ENCODE peak calls at places on chromosomes 6 and 20, in six cellular contexts. W, Y, C, U, I and S are unnamed samples.

GRCh38 chr20:34541264-34541901 is 17.1 kb upstream of the MAP1LC3A start:
- DNase-seq in W (no peak), Y (no peak), C (no peak), U (no peak), I (no peak), S (no peak)

GRCh38 chr6:92479821-92480220 is 939.5 kb downstream of the EPHA7 start:
- DNase-seq in W (no peak), Y (no peak), C (no peak), U (no peak), I (no peak), S (peak)

GRCh38 chr6:151088599-151088935 is 151.2 kb upstream of the AKAP12 start:
- DNase-seq in W (no peak), Y (no peak), C (no peak), U (no peak), I (no peak), S (no peak)

GRCh38 chr20:2619961-2620595 is 32.4 kb upstream of the NOP56 start:
- DNase-seq in W (no peak), Y (peak), C (no peak), U (no peak), I (no peak), S (no peak)

GRCh38 chr6:25916789-25917490 is 13.6 kb downstream of the SLC17A2 start:
- DNase-seq in W (no peak), Y (no peak), C (no peak), U (no peak), I (no peak), S (no peak)

GRCh38 chr20:61786230-61786629 is 279.5 kb downstream of the TAF4 start:
- DNase-seq in W (no peak), Y (no peak), C (no peak), U (no peak), I (no peak), S (no peak)

GRCh38 chr6:132712366-132712765 is 1.5 kb downstream of the VNN1 start:
- DNase-seq in W (no peak), Y (no peak), C (no peak), U (no peak), I (no peak), S (peak)

GRCh38 chr6:33374359-33374910 is 17.2 kb upstream of the KIFC1 start:
- DNase-seq in W (no peak), Y (peak), C (no peak), U (no peak), I (no peak), S (no peak)

GRCh38 chr20:35270021-35270902 is 7.7 kb downstream of the MMP24OS start:
- DNase-seq in W (no peak), Y (no peak), C (no peak), U (no peak), I (no peak), S (no peak)

GRCh38 chr20:37903317-37904007 is 535 bp downstream of the VSTM2L start:
- DNase-seq in W (no peak), Y (no peak), C (no peak), U (no peak), I (no peak), S (no peak)

GRCh38 chr6:36339156-36339555 is 2.5 kb upstream of the BNIP5 start:
- DNase-seq in W (no peak), Y (no peak), C (no peak), U (no peak), I (peak), S (no peak)

GRCh38 chr6:33771342-33772113 is 17.4 kb downstream of the LEMD2 start:
- DNase-seq in W (no peak), Y (peak), C (peak), U (peak), I (peak), S (peak)

GRCh38 chr20:41408131-41408789 is 41.6 kb upstream of the EMILIN3 start:
- DNase-seq in W (no peak), Y (no peak), C (no peak), U (no peak), I (no peak), S (no peak)

GRCh38 chr6:27541932-27542297 is 69.0 kb upstream of the ZNF184 start:
- DNase-seq in W (no peak), Y (no peak), C (no peak), U (no peak), I (no peak), S (no peak)

GRCh38 chr6:96235927-96236326 is 220.2 kb downstream of the FUT9 start:
- DNase-seq in W (no peak), Y (no peak), C (no peak), U (no peak), I (no peak), S (no peak)

GRCh38 chr20:17077030-17077429 is 149.8 kb upstream of the PCSK2 start:
- DNase-seq in W (no peak), Y (no peak), C (no peak), U (no peak), I (no peak), S (no peak)

GRCh38 chr20:18224968-18225568 is 63.3 kb upstream of the ZNF133 start:
- DNase-seq in W (no peak), Y (peak), C (peak), U (peak), I (no peak), S (peak)

GRCh38 chr20:542777-543368 is 717 bp downstream of the CSNK2A1 start:
- DNase-seq in W (no peak), Y (no peak), C (no peak), U (peak), I (peak), S (no peak)

GRCh38 chr20:48770700-48771099 is 57.1 kb downstream of the PREX1 start:
- DNase-seq in W (no peak), Y (no peak), C (no peak), U (no peak), I (no peak), S (no peak)

GRCh38 chr6:24752503-24752902 is 22.2 kb upstream of the GMNN start:
- DNase-seq in W (no peak), Y (no peak), C (no peak), U (no peak), I (no peak), S (no peak)

GRCh38 chr20:59082077-59082740 is 39.6 kb upstream of the PRELID3B start:
- DNase-seq in W (no peak), Y (peak), C (no peak), U (no peak), I (no peak), S (peak)

GRCh38 chr6:161422710-161423109 is 148.8 kb upstream of the AGPAT4 start:
- DNase-seq in W (no peak), Y (no peak), C (no peak), U (no peak), I (no peak), S (peak)

GRCh38 chr6:158755636-158756035 is 63.5 kb downstream of the EZR start:
- DNase-seq in W (no peak), Y (no peak), C (no peak), U (no peak), I (no peak), S (no peak)

GRCh38 chr6:45900808-45901752 is 114.6 kb downstream of the CLIC5 start:
- DNase-seq in W (no peak), Y (peak), C (no peak), U (no peak), I (no peak), S (no peak)

GRCh38 chr20:41607791-41608190 is 10.4 kb downstream of the CHD6 start:
- DNase-seq in W (no peak), Y (no peak), C (no peak), U (no peak), I (no peak), S (no peak)

GRCh38 chr6:170455335-170455979 is 97.7 kb downstream of the PSMB1 start:
- DNase-seq in W (no peak), Y (no peak), C (no peak), U (no peak), I (no peak), S (no peak)

GRCh38 chr20:23298155-23298554 is 52.4 kb upstream of the NXT1 start:
- DNase-seq in W (no peak), Y (no peak), C (no peak), U (no peak), I (no peak), S (no peak)

GRCh38 chr6:142322504-142323198 is 20.8 kb downstream of the ADGRG6 start:
- DNase-seq in W (no peak), Y (peak), C (no peak), U (no peak), I (no peak), S (no peak)

GRCh38 chr6:54086439-54086838 is 24.8 kb upstream of the MLIP start:
- DNase-seq in W (no peak), Y (no peak), C (no peak), U (no peak), I (no peak), S (no peak)

GRCh38 chr6:74334722-74335121 is 638.7 kb downstream of the CD109 start:
- DNase-seq in W (no peak), Y (no peak), C (no peak), U (no peak), I (no peak), S (no peak)

GRCh38 chr6:74333406-74333805 is 637.4 kb downstream of the CD109 start:
- DNase-seq in W (no peak), Y (peak), C (no peak), U (no peak), I (no peak), S (peak)
- H3K4me3 ChIP-seq in W (no peak), Y (no peak), C (no peak), U (no peak), I (no peak), S (no peak)

GRCh38 chr6:75501756-75502155 is 8.2 kb upstream of the FILIP1 start:
- DNase-seq in W (no peak), Y (no peak), C (no peak), U (no peak), I (no peak), S (no peak)

GRCh38 chr6:75502884-75503283 is 9.3 kb upstream of the FILIP1 start:
- DNase-seq in W (no peak), Y (no peak), C (no peak), U (no peak), I (no peak), S (no peak)

GRCh38 chr6:75503291-75503690 is 9.7 kb upstream of the FILIP1 start:
- DNase-seq in W (no peak), Y (no peak), C (no peak), U (no peak), I (no peak), S (peak)

GRCh38 chr6:75505426-75505825 is 11.8 kb upstream of the FILIP1 start:
- DNase-seq in W (no peak), Y (no peak), C (no peak), U (no peak), I (no peak), S (no peak)

GRCh38 chr6:75504902-75505233 is 11.3 kb upstream of the FILIP1 start:
- DNase-seq in W (no peak), Y (peak), C (no peak), U (no peak), I (no peak), S (peak)
- TF ChIP-seq CTCF in W (peak), Y (peak), C (no peak), U (no peak), I (no peak), S (peak)

DNA sequence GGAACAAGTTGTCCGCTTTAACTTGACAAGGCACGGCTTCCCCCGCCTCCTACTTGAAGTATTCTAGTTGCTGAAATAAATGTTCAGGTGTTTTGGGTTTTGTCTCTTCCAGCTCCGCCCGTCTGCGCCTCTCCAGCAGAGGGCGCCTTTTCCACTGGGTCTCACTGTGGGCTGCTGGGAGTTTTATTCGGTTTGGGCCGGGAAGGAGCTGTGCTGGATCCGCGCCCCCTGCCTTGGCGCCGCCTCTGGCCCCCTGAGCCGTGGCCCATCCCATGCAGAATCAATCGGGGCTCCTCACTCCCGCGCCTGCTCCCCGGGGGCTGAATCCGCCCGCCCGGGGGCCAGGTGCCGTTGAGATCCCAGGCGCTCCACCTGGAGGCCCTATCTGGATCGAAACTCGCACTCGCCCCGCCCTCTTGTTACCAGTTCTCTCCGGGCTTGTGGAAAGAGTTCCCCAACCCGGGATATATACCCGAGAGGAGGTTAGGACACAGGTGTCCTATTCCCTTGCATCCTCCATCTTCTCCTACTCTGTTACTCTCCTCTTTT is 51.0 kb upstream of the TCF21 start:
- DNase-seq in W (no peak), Y (peak), C (peak), U (no peak), I (peak), S (peak)
- H3K4me3 ChIP-seq in W (peak), Y (peak), C (peak), U (no peak), I (peak), S (peak)

DNA sequence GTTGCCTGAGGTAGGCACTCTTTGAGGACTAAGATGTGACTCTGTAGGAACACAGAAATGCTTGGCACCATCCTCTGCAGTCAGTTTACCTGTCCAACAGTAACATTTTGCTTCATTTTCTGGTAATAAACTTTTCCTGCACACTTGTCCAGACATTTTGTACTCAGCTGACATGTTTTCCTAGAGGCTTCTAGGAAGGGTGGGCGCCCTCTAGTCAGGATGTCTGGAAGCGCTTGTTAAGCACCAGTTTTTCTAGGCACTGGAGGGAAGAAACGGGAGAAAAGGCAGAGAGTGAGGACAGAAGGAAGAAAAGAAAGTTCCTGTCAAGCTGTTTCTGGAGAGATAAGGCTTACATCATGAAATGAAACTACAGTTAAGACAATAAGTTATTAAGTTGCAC is 42.5 kb upstream of the TNFRSF21 start:
- DNase-seq in W (no peak), Y (no peak), C (no peak), U (no peak), I (no peak), S (peak)
- TF ChIP-seq CTCF in W (no peak), Y (peak), C (no peak), U (no peak), I (no peak), S (peak)

DNA sequence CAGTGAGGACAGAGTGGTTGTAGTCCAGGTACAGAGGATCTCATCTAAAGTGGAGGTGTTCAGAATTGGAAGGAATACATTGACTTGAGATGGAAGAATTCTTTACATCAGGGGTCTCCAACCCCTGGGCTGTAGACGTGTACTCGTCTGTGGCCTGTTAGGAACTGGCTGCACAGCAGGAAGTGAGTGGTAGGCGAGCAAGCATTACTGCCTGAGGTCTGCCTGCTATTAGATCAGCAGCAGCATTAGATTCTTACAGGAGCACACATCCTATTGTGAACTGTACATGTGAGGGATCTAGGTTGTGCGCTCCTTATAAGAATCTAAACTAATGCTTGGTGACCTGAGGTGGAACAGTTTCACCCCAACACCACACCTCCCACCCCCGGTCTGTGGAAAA is 121.1 kb downstream of the CDKAL1 start:
- DNase-seq in W (no peak), Y (no peak), C (no peak), U (no peak), I (no peak), S (no peak)
- H3K4me3 ChIP-seq in W (no peak), Y (no peak), C (no peak), U (no peak), I (no peak), S (no peak)

DNA sequence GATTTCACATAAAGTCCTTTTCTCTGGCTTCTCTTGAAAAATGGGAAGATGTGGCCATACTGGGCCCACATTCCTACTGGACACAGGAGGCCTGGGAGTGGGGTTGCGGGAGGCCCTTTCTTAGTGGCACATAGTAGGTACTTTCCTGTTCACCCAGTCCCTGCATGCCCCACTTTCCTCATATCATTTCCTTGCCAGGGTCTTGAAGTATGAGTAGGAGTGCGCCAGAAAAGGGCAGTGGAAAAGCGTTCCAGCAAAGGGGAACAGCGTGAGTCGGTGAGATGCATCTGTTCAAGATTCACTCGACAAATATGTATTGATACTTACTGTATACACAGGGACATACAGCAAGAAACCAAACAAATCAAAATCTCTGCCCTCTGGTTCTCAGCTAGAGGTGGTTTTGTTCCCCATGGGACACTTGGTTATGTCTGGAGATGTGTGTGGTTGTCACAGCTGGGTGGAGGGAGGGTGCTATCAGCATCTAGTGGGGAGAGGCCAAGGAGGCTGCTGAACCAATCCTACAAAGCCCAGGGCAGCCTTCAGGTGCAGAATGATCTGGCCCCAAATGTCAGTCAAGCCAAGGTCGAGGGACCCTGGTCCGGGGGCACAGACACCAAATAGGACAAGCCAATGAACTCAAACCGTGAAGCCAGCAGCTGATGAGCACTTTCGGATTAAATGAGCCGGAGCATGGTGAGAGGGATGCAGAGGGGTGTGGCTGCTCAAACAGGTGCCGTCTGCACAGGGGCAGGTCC is 151.4 kb downstream of the CEBPB start:
- DNase-seq in W (no peak), Y (no peak), C (no peak), U (no peak), I (no peak), S (no peak)
- TF ChIP-seq CTCF in W (no peak), Y (no peak), C (no peak), U (no peak), I (no peak), S (no peak)

GRCh38 chr6:105618247-105618646 is 215.4 kb upstream of the PREP start:
- DNase-seq in W (no peak), Y (no peak), C (no peak), U (no peak), I (no peak), S (no peak)
- H3K4me3 ChIP-seq in W (no peak), Y (no peak), C (no peak), U (no peak), I (no peak), S (no peak)

GRCh38 chr6:29071831-29072723 is 15.0 kb downstream of the OR2B3 start:
- DNase-seq in W (no peak), Y (peak), C (no peak), U (no peak), I (no peak), S (peak)
- TF ChIP-seq CTCF in W (no peak), Y (peak), C (peak), U (no peak), I (no peak), S (peak)

GRCh38 chr20:43516251-43516824 is 8.8 kb downstream of the L3MBTL1 start:
- DNase-seq in W (no peak), Y (no peak), C (no peak), U (no peak), I (no peak), S (no peak)

GRCh38 chr20:43513298-43514061 is 6.0 kb downstream of the L3MBTL1 start:
- DNase-seq in W (no peak), Y (no peak), C (no peak), U (no peak), I (no peak), S (no peak)

GRCh38 chr20:43514062-43514971 is 6.8 kb downstream of the L3MBTL1 start:
- DNase-seq in W (peak), Y (peak), C (peak), U (peak), I (peak), S (peak)

GRCh38 chr20:43511879-43512278 is 4.4 kb downstream of the L3MBTL1 start:
- DNase-seq in W (no peak), Y (no peak), C (no peak), U (no peak), I (no peak), S (no peak)

GRCh38 chr20:43515628-43516027 is 8.1 kb downstream of the L3MBTL1 start:
- DNase-seq in W (no peak), Y (no peak), C (no peak), U (no peak), I (no peak), S (no peak)
- H3K4me3 ChIP-seq in W (no peak), Y (no peak), C (no peak), U (no peak), I (no peak), S (no peak)